ENCODE peak calls at places on chromosomes 11 and 22, in ten cellular contexts. J is non-pigmented ciliary epithelial cell; V is sigmoid colon; G is NCI-H524; K is naive thymus-derived CD4-positive, alpha-beta T cell; F is stromal cell of bone marrow; R is T-cell; L is omental fat pad; P is anterior cingulate cortex; D is DMS153. M is an unnamed sample.

GRCh38 chr22:30947163-30947820 is 21.3 kb downstream of the MORC2 start:
- DNase-seq in F (no peak), K (no peak), R (no peak), V (no peak), D (peak), G (no peak), L (no peak), J (no peak), P (peak), M (peak)

GRCh38 chr11:121451178-121451981 is 734 bp upstream of the SORL1 start:
- DNase-seq in V (no peak), R (peak), P (no peak), G (no peak), L (no peak), J (no peak), K (peak), D (peak), F (no peak), M (no peak)

GRCh38 chr11:45180158-45180887 is 33.9 kb downstream of the PRDM11 start:
- DNase-seq in L (no peak), D (peak), F (no peak), J (no peak), K (no peak), V (peak), G (peak), P (no peak), R (no peak), M (no peak)

GRCh38 chr11:25961539-25961938 is 370.4 kb upstream of the ANO3 start:
- DNase-seq in P (no peak), V (no peak), F (no peak), G (peak), D (no peak), J (no peak), R (no peak), L (no peak), K (no peak), M (no peak)

GRCh38 chr22:35915477-35916013 is 113.1 kb downstream of the RBFOX2 start:
- DNase-seq in F (no peak), G (peak), P (no peak), K (no peak), J (no peak), R (no peak), L (no peak), V (no peak), D (no peak), M (no peak)

GRCh38 chr11:1939006-1939626 is 8.0 kb upstream of the MRPL23 start:
- DNase-seq in G (no peak), V (peak), F (no peak), L (no peak), R (no peak), K (no peak), J (no peak), D (no peak), P (no peak), M (peak)

GRCh38 chr11:93392862-93393261 is 62.3 kb downstream of the DEUP1 start:
- DNase-seq in R (no peak), J (no peak), K (no peak), P (no peak), V (no peak), G (no peak), D (no peak), L (no peak), F (no peak), M (no peak)

GRCh38 chr11:61138940-61139339 is 22.3 kb downstream of the VPS37C start:
- DNase-seq in P (no peak), G (no peak), J (peak), K (no peak), V (peak), D (no peak), L (no peak), F (peak), R (no peak), M (no peak)

GRCh38 chr11:28777126-28777525 is 668.9 kb downstream of the METTL15 start:
- DNase-seq in L (no peak), G (no peak), J (no peak), D (no peak), R (no peak), F (no peak), K (no peak), P (no peak), V (no peak), M (no peak)

GRCh38 chr22:35008213-35008612 is 57.7 kb upstream of the ISX start:
- DNase-seq in D (no peak), K (no peak), L (no peak), G (no peak), R (no peak), J (no peak), V (no peak), P (no peak), F (no peak), M (no peak)

GRCh38 chr11:28615542-28615941 is 507.4 kb downstream of the METTL15 start:
- DNase-seq in F (no peak), D (no peak), K (no peak), G (no peak), J (no peak), P (no peak), L (no peak), V (no peak), R (no peak), M (no peak)